ENCODE peak calls at places on chromosome 9, in five cellular contexts. D is endothelial cell of umbilical vein, L is endothelial cell, Q is RCC 7860, I is nucleus accumbens. Y is an unnamed sample.

GRCh38 chr9:81915801-81916505 is 12.3 kb upstream of the SPATA31D4 start:
- DNase-seq in L (no peak), Q (peak; percentile 88), I (no peak), D (no peak), Y (no peak)

GRCh38 chr9:82012255-82012654 is 23.7 kb downstream of the SPATA31D1 start:
- DNase-seq in L (no peak), I (no peak), D (no peak), Q (no peak), Y (no peak)

GRCh38 chr9:136728548-136729123 is 14.1 kb downstream of the LCN10 start:
- DNase-seq in Q (peak; percentile 8), I (no peak), L (peak; percentile 52), D (peak; percentile 47), Y (no peak)

GRCh38 chr9:101311759-101312420 is 72.9 kb downstream of the BAAT start:
- DNase-seq in L (peak; percentile 25), I (no peak), Q (peak; percentile 69), D (peak; percentile 76), Y (peak; percentile 78)

GRCh38 chr9:36165766-36166149 is 3.4 kb upstream of the CCIN start:
- DNase-seq in D (peak; percentile 34), L (no peak), I (no peak), Q (no peak), Y (no peak)

GRCh38 chr9:106403081-106403480 is 459.9 kb upstream of the ZNF462 start:
- DNase-seq in L (no peak), I (no peak), D (no peak), Q (no peak), Y (no peak)

GRCh38 chr9:94672811-94673487 is 33.6 kb upstream of the FBP1 start:
- DNase-seq in I (no peak), L (no peak), Q (peak; percentile 83), D (no peak), Y (no peak)

GRCh38 chr9:134057311-134057665 is 10.5 kb downstream of the BRD3 start:
- DNase-seq in D (no peak), Q (no peak), L (no peak), I (no peak), Y (no peak)

GRCh38 chr9:104386425-104387069 is 117.5 kb upstream of the OR13F1 start:
- DNase-seq in L (no peak), Q (peak; percentile 56), I (no peak), D (peak; percentile 20), Y (peak; percentile 83)

GRCh38 chr9:113381909-113382411 is 5.2 kb upstream of the HDHD3 start:
- DNase-seq in L (no peak), D (no peak), I (no peak), Q (no peak), Y (no peak)